ENCODE peak calls at places on chromosomes 16 and 17, in seven cellular contexts. M is osteocyte, R is endothelial cell, I is NCI-H1694, F is NCI-H2081, X is MM.1S, B is NCI-H1417. E is an unnamed sample.

GRCh38 chr17:74435775-74436359 is 4.0 kb downstream of the GPRC5C start:
- DNase-seq in X (no peak), I (no peak), R (no peak), M (no peak), F (no peak), B (no peak), E (no peak)

GRCh38 chr16:19804538-19805323 is 79.9 kb downstream of the GPRC5B start:
- DNase-seq in F (peak; percentile 99), B (peak; percentile 74), I (no peak), M (peak; percentile 59), X (no peak), R (peak; percentile 81), E (peak; percentile 42)

GRCh38 chr17:49694847-49695697 is 12.7 kb downstream of the SLC35B1 start:
- DNase-seq in F (peak; percentile 50), B (peak; percentile 5), X (peak; percentile 43), M (no peak), R (peak; percentile 69), I (peak; percentile 67), E (no peak)

GRCh38 chr16:2473425-2473926 is 1.5 kb upstream of the TBC1D24 start:
- DNase-seq in M (no peak), I (no peak), B (peak; percentile 53), X (no peak), F (peak; percentile 52), R (no peak), E (no peak)

GRCh38 chr17:29590261-29590978 is 972 bp upstream of the GIT1 start:
- DNase-seq in I (peak; percentile 51), X (no peak), F (peak; percentile 32), M (no peak), B (no peak), R (no peak), E (peak; percentile 67)

GRCh38 chr17:28551421-28552186 is 820 bp downstream of the UNC119 start:
- DNase-seq in R (no peak), B (no peak), F (no peak), I (peak; percentile 12), X (no peak), M (no peak), E (no peak)

GRCh38 chr16:85716016-85716679 is 27.4 kb upstream of the GINS2 start:
- DNase-seq in B (no peak), F (no peak), R (no peak), I (no peak), X (no peak), M (no peak), E (no peak)

GRCh38 chr16:70682239-70683145 is 3.4 kb downstream of the MTSS2 start:
- DNase-seq in B (no peak), X (no peak), R (no peak), M (no peak), F (no peak), I (no peak), E (no peak)

GRCh38 chr16:73082608-73083007 is 34.7 kb upstream of the ZFHX3 start:
- DNase-seq in R (no peak), M (no peak), I (no peak), B (no peak), X (no peak), F (no peak), E (peak; percentile 96)

GRCh38 chr16:54645328-54645727 is 285.3 kb upstream of the IRX5 start:
- DNase-seq in B (no peak), M (no peak), F (no peak), X (no peak), I (no peak), R (no peak), E (no peak)

GRCh38 chr16:85389679-85390470 is 223.2 kb upstream of the GSE1 start:
- DNase-seq in M (no peak), X (no peak), F (no peak), I (no peak), R (peak; percentile 1), B (no peak), E (no peak)

GRCh38 chr17:68707032-68707431 is 105.9 kb upstream of the FAM20A start:
- DNase-seq in I (no peak), M (no peak), B (no peak), F (no peak), X (no peak), R (no peak), E (peak; percentile 66)

GRCh38 chr16:69078073-69078472 is 27.4 kb upstream of the HAS3 start:
- DNase-seq in X (no peak), F (no peak), R (no peak), B (no peak), M (no peak), I (no peak), E (no peak)

GRCh38 chr17:82416771-82417170 is 1.4 kb upstream of the HEXD start:
- DNase-seq in F (no peak), X (no peak), I (no peak), B (no peak), M (no peak), R (no peak), E (no peak)

GRCh38 chr17:1186214-1186820 is 6.5 kb upstream of the ABR start:
- DNase-seq in R (no peak), X (no peak), M (no peak), F (no peak), B (no peak), I (no peak), E (peak; percentile 78)

GRCh38 chr16:46894011-46894672 is 10.0 kb downstream of the GPT2 start:
- DNase-seq in B (no peak), F (no peak), X (no peak), M (no peak), I (no peak), R (no peak), E (no peak)

GRCh38 chr17:38605852-38606645 is at the start of gene SRCIN1:
- DNase-seq in X (peak; percentile 62), I (peak; percentile 48), M (no peak), F (peak; percentile 84), R (peak; percentile 58), B (peak; percentile 90), E (no peak)

GRCh38 chr17:77867308-77867781 is 91.2 kb upstream of the TNRC6C start:
- DNase-seq in F (no peak), M (no peak), B (no peak), I (no peak), R (no peak), X (no peak), E (no peak)

GRCh38 chr16:64947651-64948050 is 174.2 kb downstream of the CDH11 start:
- DNase-seq in M (no peak), X (no peak), F (no peak), I (no peak), R (no peak), B (no peak), E (no peak)

GRCh38 chr17:6314311-6314710 is 120.6 kb downstream of the AIPL1 start:
- DNase-seq in F (no peak), B (no peak), M (no peak), I (no peak), X (no peak), R (no peak), E (no peak)

GRCh38 chr16:88549671-88550643 is 20.2 kb upstream of the ZC3H18 start:
- DNase-seq in F (no peak), X (no peak), B (no peak), R (no peak), I (no peak), M (no peak), E (no peak)

GRCh38 chr17:40857535-40857934 is 9.5 kb downstream of the KRT12 start:
- DNase-seq in X (no peak), M (no peak), F (no peak), R (no peak), I (no peak), B (no peak), E (no peak)

GRCh38 chr17:3732171-3732570 is 8.5 kb downstream of the HASPIN start:
- DNase-seq in M (no peak), R (no peak), X (peak; percentile 41), F (no peak), B (no peak), I (no peak), E (no peak)

GRCh38 chr17:81558941-81559806 is 7.0 kb upstream of the FAAP100 start:
- DNase-seq in F (no peak), I (no peak), R (no peak), M (no peak), X (no peak), B (no peak), E (no peak)

GRCh38 chr16:1477033-1477432 is 2.2 kb upstream of the CLCN7 start:
- DNase-seq in X (no peak), R (no peak), I (no peak), M (peak; percentile 69), B (no peak), F (no peak), E (no peak)